ENCODE peak calls at places on chromosomes 13 and 19, in seven cellular contexts. M is mesendoderm; K is H9; V is suprapubic skin; I is stomach; C is Caco-2; P is CD4-positive, CD25-positive, alpha-beta regulatory T cell. J is an unnamed sample. For H3K4me1, the result is how much of the 10 kb centered on the place peaks cover.

GRCh38 chr19:4977299-4978174 is 8.6 kb downstream of the KDM4B start:
- DNase-seq in M (peak), K (no peak), V (no peak), I (peak), C (no peak), P (no peak), J (no peak)

GRCh38 chr13:110509971-110510786 is 51.3 kb downstream of the RAB20 start:
- DNase-seq in M (peak), K (no peak), V (no peak), I (no peak), C (no peak), P (peak), J (no peak)

GRCh38 chr13:87259479-87260083 is 411.6 kb upstream of the SLITRK5 start:
- DNase-seq in M (peak), K (peak), V (no peak), I (no peak), C (no peak), P (no peak), J (no peak)

GRCh38 chr13:41812237-41812636 is 148.7 kb downstream of the VWA8 start:
- DNase-seq in M (no peak), K (no peak), V (no peak), I (no peak), C (no peak), P (no peak), J (no peak)

GRCh38 chr13:99657848-99658265 is 156.6 kb downstream of the TM9SF2 start:
- DNase-seq in M (peak), K (peak), V (no peak), I (peak), C (no peak), P (no peak), J (no peak)

GRCh38 chr13:79678100-79678499 is 197.1 kb downstream of the NDFIP2 start:
- DNase-seq in M (no peak), K (no peak), V (no peak), I (no peak), C (no peak), P (no peak), J (no peak)

GRCh38 chr19:41324231-41324702 is 14.3 kb downstream of the CCDC97 start:
- DNase-seq in M (peak), K (no peak), V (no peak), I (no peak), C (no peak), P (no peak), J (no peak)

GRCh38 chr13:33483471-33483870 is 197.9 kb upstream of the STARD13 start:
- DNase-seq in M (no peak), K (no peak), V (no peak), I (no peak), C (no peak), P (no peak), J (no peak)

GRCh38 chr19:34310494-34310981 is 54.5 kb upstream of the GPI start:
- DNase-seq in M (no peak), K (no peak), V (no peak), I (no peak), C (no peak), P (no peak), J (no peak)

GRCh38 chr19:959935-960502 is 24.1 kb upstream of the WDR18 start:
- DNase-seq in M (peak), K (peak), V (no peak), I (no peak), C (peak), P (no peak), J (no peak)

GRCh38 chr19:48303866-48304265 is 21.5 kb upstream of the EMP3 start:
- DNase-seq in M (no peak), K (no peak), V (no peak), I (no peak), C (no peak), P (no peak), J (no peak)

GRCh38 chr13:108000998-108001397 is 214.3 kb downstream of the LIG4 start:
- DNase-seq in M (no peak), K (no peak), V (no peak), I (no peak), C (no peak), P (no peak), J (no peak)

GRCh38 chr19:33879818-33880575 is 83.3 kb downstream of the KCTD15 start:
- DNase-seq in M (no peak), K (no peak), V (no peak), I (no peak), C (no peak), P (no peak), J (no peak)

GRCh38 chr13:28100149-28101121 is at the start of gene FLT3:
- DNase-seq in M (peak), K (peak), V (no peak), I (peak), C (peak), P (peak), J (peak)

GRCh38 chr13:101946411-101946810 is 455.4 kb downstream of the FGF14 start:
- DNase-seq in M (no peak), K (no peak), V (no peak), I (no peak), C (no peak), P (no peak), J (no peak)

GRCh38 chr13:114108894-114109293 is 23.5 kb downstream of the RASA3 start:
- DNase-seq in M (no peak), K (no peak), V (no peak), I (no peak), C (peak), P (no peak), J (no peak)

GRCh38 chr13:114108141-114108761 is 24.2 kb downstream of the RASA3 start:
- DNase-seq in M (no peak), K (no peak), V (peak), I (no peak), C (peak), P (no peak), J (no peak)

GRCh38 chr13:114111577-114111976 is 20.8 kb downstream of the RASA3 start:
- DNase-seq in M (no peak), K (no peak), V (no peak), I (no peak), C (peak), P (peak), J (no peak)

GRCh38 chr13:114110091-114110829 is 22.2 kb downstream of the RASA3 start:
- DNase-seq in M (peak), K (peak), V (no peak), I (peak), C (peak), P (peak), J (no peak)

GRCh38 chr13:114109646-114110045 is 22.8 kb downstream of the RASA3 start:
- DNase-seq in M (no peak), K (no peak), V (no peak), I (no peak), C (peak), P (no peak), J (no peak)
- H3K4me1 ChIP-seq in M (under half), K (under half), V (under half), I (under half), C (under half), P (half or more), J (under half)

GRCh38 chr13:20968745-20969144 is 66.2 kb upstream of the XPO4 start:
- DNase-seq in M (no peak), K (no peak), V (no peak), I (no peak), C (no peak), P (no peak), J (no peak)
- H3K4me1 ChIP-seq in M (under half), K (under half), V (under half), I (under half), C (under half), P (under half), J (under half)

GRCh38 chr13:98143157-98143553 is 261 bp downstream of the FARP1 start:
- DNase-seq in M (no peak), K (peak), V (no peak), I (no peak), C (no peak), P (no peak), J (no peak)

GRCh38 chr13:98141938-98142426 is 912 bp upstream of the FARP1 start:
- DNase-seq in M (peak), K (peak), V (no peak), I (peak), C (no peak), P (no peak), J (no peak)

GRCh38 chr13:98142427-98143156 is at the start of gene FARP1:
- DNase-seq in M (peak), K (peak), V (peak), I (peak), C (peak), P (peak), J (peak)

GRCh38 chr13:98143601-98144500 is 957 bp downstream of the FARP1 start:
- DNase-seq in M (peak), K (no peak), V (no peak), I (no peak), C (no peak), P (no peak), J (no peak)

DNA sequence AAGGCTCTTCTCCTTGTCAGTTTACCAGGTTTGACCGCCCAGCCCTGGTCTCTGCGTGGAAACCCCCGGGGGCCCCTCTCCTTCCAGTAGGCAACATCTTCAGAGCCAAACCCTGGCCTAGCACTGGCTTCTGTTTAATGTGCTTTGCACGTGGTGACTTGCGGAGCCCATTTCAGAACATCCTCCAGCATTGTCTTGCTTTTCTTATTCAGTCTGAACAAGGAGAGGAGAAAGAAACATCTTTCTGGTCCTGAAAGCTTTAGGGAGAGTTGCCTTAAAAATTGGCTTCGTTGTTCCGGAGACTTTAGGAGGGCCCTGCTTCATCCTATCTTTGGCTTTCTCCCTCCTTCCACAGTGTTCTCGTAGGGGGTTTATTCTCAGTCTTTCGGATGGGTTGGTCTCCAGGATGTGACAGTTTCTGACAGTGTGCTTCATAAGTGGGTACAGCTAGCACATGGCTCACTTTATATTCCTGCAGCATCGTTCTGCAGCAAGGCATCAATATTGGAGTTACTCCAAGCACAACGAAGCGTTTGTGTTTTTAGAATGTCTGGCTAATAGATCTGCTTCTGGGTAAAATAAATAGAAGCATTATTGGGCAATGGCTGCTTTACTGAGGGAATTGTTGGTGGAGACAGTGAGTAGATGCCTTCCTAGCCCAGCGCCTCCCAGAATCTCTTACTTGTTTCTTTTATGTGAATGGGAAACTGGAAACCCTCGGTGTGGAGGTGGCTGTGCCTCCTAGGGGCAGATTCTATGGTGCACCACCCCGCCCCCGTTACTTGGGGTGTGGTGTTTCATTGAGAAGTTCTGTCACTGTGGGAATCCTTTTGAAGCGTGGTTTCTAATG is 1.8 kb downstream of the FARP1 start:
- DNase-seq in M (peak), K (peak), V (no peak), I (no peak), C (peak), P (no peak), J (no peak)
- H3K4me1 ChIP-seq in M (under half), K (under half), V (under half), I (under half), C (under half), P (under half), J (under half)

GRCh38 chr19:46537136-46538097 is 41.8 kb upstream of the PNMA8B start:
- DNase-seq in M (peak), K (peak), V (no peak), I (peak), C (no peak), P (peak), J (no peak)
- H3K4me1 ChIP-seq in M (under half), K (under half), V (under half), I (under half), C (under half), P (under half), J (under half)

GRCh38 chr13:73365681-73366080 is 306.9 kb downstream of the KLF5 start:
- DNase-seq in M (no peak), K (no peak), V (no peak), I (no peak), C (no peak), P (no peak), J (no peak)

GRCh38 chr13:73364706-73365105 is 305.9 kb downstream of the KLF5 start:
- DNase-seq in M (no peak), K (no peak), V (no peak), I (no peak), C (no peak), P (no peak), J (no peak)

GRCh38 chr13:73366241-73366640 is 307.4 kb downstream of the KLF5 start:
- DNase-seq in M (no peak), K (no peak), V (no peak), I (no peak), C (no peak), P (no peak), J (no peak)

GRCh38 chr13:73367886-73368285 is 309.1 kb downstream of the KLF5 start:
- DNase-seq in M (no peak), K (no peak), V (no peak), I (no peak), C (no peak), P (no peak), J (no peak)

GRCh38 chr13:73365240-73365639 is 306.4 kb downstream of the KLF5 start:
- DNase-seq in M (no peak), K (no peak), V (no peak), I (no peak), C (no peak), P (no peak), J (no peak)
- H3K4me1 ChIP-seq in M (under half), K (under half), V (under half), I (under half), C (under half), P (under half), J (under half)